ENCODE peak calls at places on chromosomes 6 and 20, in ten cellular contexts. A is naive thymus-derived CD8-positive, alpha-beta T cell; R is PC-3; L is LoVo; V is OCI-LY7; E is GM03348; M is stimulated activated naive CD8-positive, alpha-beta T cell treated with anti-CD3 and anti-CD28 coated beads, Interleukin-15, Interleukin-2, amounts not matched to agents 100 U/mL and 50 U/mL, for 24 hours; U is GM13977; T is NCI-H1092; J is non-pigmented ciliary epithelial cell. O is an unnamed sample.

GRCh38 chr6:17985934-17986655 is 1.3 kb downstream of the KIF13A start:
- DNase-seq in A (no peak), R (no peak), L (no peak), V (no peak), E (no peak), M (no peak), U (no peak), T (no peak), J (no peak), O (no peak)

GRCh38 chr6:141988954-141989705 is 143.6 kb upstream of the GJE1 start:
- DNase-seq in A (peak; percentile 25), R (peak; percentile 77), L (peak; percentile 71), V (peak; percentile 46), E (peak; percentile 68), M (peak; percentile 27), U (peak; percentile 45), T (no peak), J (peak; percentile 31), O (peak; percentile 64)

GRCh38 chr6:137754366-137754765 is 112.7 kb upstream of the TNFAIP3 start:
- DNase-seq in A (no peak), R (no peak), L (no peak), V (peak; percentile 57), E (no peak), M (no peak), U (peak; percentile 26), T (no peak), J (no peak), O (no peak)

GRCh38 chr6:130381459-130382380 is 15.9 kb downstream of the TMEM200A start:
- DNase-seq in A (peak; percentile 66), R (no peak), L (no peak), V (peak; percentile 9), E (no peak), M (no peak), U (no peak), T (no peak), J (no peak), O (no peak)

GRCh38 chr20:41160686-41161085 is 23.3 kb downstream of the PLCG1 start:
- DNase-seq in A (no peak), R (no peak), L (no peak), V (no peak), E (no peak), M (no peak), U (no peak), T (no peak), J (no peak), O (no peak)

GRCh38 chr6:84278311-84278710 is 50.9 kb upstream of the CEP162 start:
- DNase-seq in A (no peak), R (no peak), L (no peak), V (no peak), E (peak; percentile 17), M (no peak), U (no peak), T (no peak), J (no peak), O (no peak)

GRCh38 chr6:43456737-43457126 is 1.4 kb upstream of the DLK2 start:
- DNase-seq in A (no peak), R (no peak), L (no peak), V (no peak), E (no peak), M (no peak), U (no peak), T (no peak), J (no peak), O (no peak)

GRCh38 chr6:36067374-36068011 is 39.9 kb downstream of the MAPK14 start:
- DNase-seq in A (no peak), R (no peak), L (no peak), V (no peak), E (peak; percentile 20), M (no peak), U (no peak), T (no peak), J (no peak), O (no peak)

GRCh38 chr6:169592558-169592957 is 109.3 kb downstream of the WDR27 start:
- DNase-seq in A (no peak), R (peak; percentile 7), L (no peak), V (no peak), E (peak; percentile 50), M (no peak), U (no peak), T (no peak), J (peak; percentile 62), O (no peak)

GRCh38 chr20:20837574-20838021 is 125.2 kb upstream of the RALGAPA2 start:
- DNase-seq in A (peak; percentile 30), R (peak; percentile 76), L (peak; percentile 66), V (peak; percentile 18), E (peak; percentile 82), M (peak; percentile 51), U (peak; percentile 68), T (peak; percentile 24), J (peak; percentile 6), O (no peak)

GRCh38 chr6:168177492-168177891 is 98.5 kb upstream of the FRMD1 start:
- DNase-seq in A (no peak), R (no peak), L (no peak), V (no peak), E (no peak), M (no peak), U (no peak), T (no peak), J (no peak), O (no peak)

GRCh38 chr6:83867527-83868161 is 8.2 kb downstream of the CYB5R4 start:
- DNase-seq in A (peak; percentile 32), R (peak; percentile 89), L (no peak), V (peak; percentile 91), E (peak; percentile 65), M (peak; percentile 19), U (no peak), T (no peak), J (peak; percentile 91), O (no peak)

GRCh38 chr6:133198725-133199124 is 42.4 kb upstream of the EYA4 start:
- DNase-seq in A (no peak), R (peak; percentile 82), L (no peak), V (no peak), E (no peak), M (no peak), U (no peak), T (no peak), J (no peak), O (no peak)

GRCh38 chr6:30615219-30615957 is 1.7 kb downstream of the PPP1R10 start:
- DNase-seq in A (peak; percentile 49), R (peak; percentile 65), L (peak; percentile 64), V (peak; percentile 80), E (peak; percentile 47), M (peak; percentile 41), U (no peak), T (peak; percentile 17), J (peak; percentile 53), O (no peak)

GRCh38 chr6:151692216-151692615 is 115.3 kb upstream of the ESR1 start:
- DNase-seq in A (no peak), R (no peak), L (no peak), V (no peak), E (no peak), M (no peak), U (no peak), T (no peak), J (no peak), O (no peak)

GRCh38 chr6:137369135-137369534 is 125.1 kb downstream of the OLIG3 start:
- DNase-seq in A (no peak), R (no peak), L (no peak), V (no peak), E (no peak), M (no peak), U (no peak), T (no peak), J (no peak), O (no peak)

GRCh38 chr20:18533491-18533890 is 25.8 kb downstream of the SEC23B start:
- DNase-seq in A (no peak), R (no peak), L (no peak), V (no peak), E (no peak), M (no peak), U (no peak), T (no peak), J (no peak), O (no peak)

GRCh38 chr6:39302669-39303424 is 11.4 kb downstream of the KCNK17 start:
- DNase-seq in A (peak; percentile 81), R (peak; percentile 86), L (peak; percentile 83), V (peak; percentile 71), E (peak; percentile 92), M (peak; percentile 94), U (peak; percentile 92), T (peak; percentile 71), J (peak; percentile 5), O (no peak)

GRCh38 chr6:4647414-4648365 is 128.5 kb upstream of the CDYL start:
- DNase-seq in A (peak; percentile 3), R (peak; percentile 68), L (peak; percentile 70), V (peak; percentile 16), E (peak; percentile 92), M (peak; percentile 44), U (no peak), T (peak; percentile 48), J (no peak), O (no peak)

GRCh38 chr6:148508401-148509151 is 165.9 kb downstream of the SASH1 start:
- DNase-seq in A (no peak), R (no peak), L (no peak), V (no peak), E (peak; percentile 51), M (no peak), U (no peak), T (no peak), J (no peak), O (no peak)

GRCh38 chr6:159844737-159845645 is 44.9 kb downstream of the PNLDC1 start:
- DNase-seq in A (no peak), R (no peak), L (no peak), V (no peak), E (no peak), M (no peak), U (no peak), T (no peak), J (no peak), O (no peak)

GRCh38 chr20:35199696-35200095 is 26.8 kb upstream of the MMP24 start:
- DNase-seq in A (no peak), R (peak; percentile 70), L (no peak), V (no peak), E (no peak), M (no peak), U (no peak), T (no peak), J (no peak), O (no peak)

GRCh38 chr6:3423439-3424184 is 33.2 kb downstream of the SLC22A23 start:
- DNase-seq in A (no peak), R (no peak), L (no peak), V (no peak), E (no peak), M (no peak), U (no peak), T (no peak), J (no peak), O (no peak)

GRCh38 chr6:26017567-26017966 is 55.0 kb downstream of the TRIM38 start:
- DNase-seq in A (peak; percentile 76), R (no peak), L (no peak), V (peak; percentile 72), E (peak; percentile 70), M (peak; percentile 84), U (peak; percentile 44), T (no peak), J (no peak), O (peak; percentile 44)

GRCh38 chr6:69894578-69895347 is 28.4 kb downstream of the COL19A1 start:
- DNase-seq in A (no peak), R (peak; percentile 4), L (no peak), V (no peak), E (no peak), M (no peak), U (no peak), T (no peak), J (no peak), O (no peak)

GRCh38 chr6:154448448-154449096 is 61.9 kb downstream of the CNKSR3 start:
- DNase-seq in A (no peak), R (no peak), L (no peak), V (no peak), E (peak; percentile 77), M (no peak), U (no peak), T (peak; percentile 5), J (no peak), O (no peak)

GRCh38 chr20:59165794-59166709 is 2.4 kb downstream of the ZNF831 start:
- DNase-seq in A (peak; percentile 54), R (no peak), L (no peak), V (peak; percentile 38), E (no peak), M (no peak), U (no peak), T (no peak), J (no peak), O (no peak)

O was measured in epithelial cell of proximal tubule.